ENCODE peak calls at places on chromosome 3, in six cellular contexts. B, W, X, T, H and M are unnamed samples.

GRCh38 chr3:45092132-45093031 is 53.8 kb downstream of the CDCP1 start:
- DNase-seq in B (peak; percentile 36), W (no peak), X (peak; percentile 68), T (no peak), H (no peak), M (peak; percentile 44)

GRCh38 chr3:135918600-135918999 is 46.9 kb upstream of the PPP2R3A start:
- DNase-seq in B (no peak), W (no peak), X (no peak), T (no peak), H (no peak), M (no peak)

GRCh38 chr3:49465269-49466034 is 4.6 kb upstream of the DAG1 start:
- DNase-seq in B (no peak), W (no peak), X (no peak), T (no peak), H (no peak), M (no peak)

GRCh38 chr3:54987719-54988118 is 59.9 kb upstream of the LRTM1 start:
- DNase-seq in B (no peak), W (no peak), X (no peak), T (no peak), H (no peak), M (no peak)

GRCh38 chr3:170809021-170809974 is 60.7 kb downstream of the RPL22L1 start:
- DNase-seq in B (peak; percentile 74), W (no peak), X (peak; percentile 71), T (no peak), H (no peak), M (no peak)

GRCh38 chr3:151213881-151214280 is 10.9 kb upstream of the GPR171 start:
- DNase-seq in B (no peak), W (no peak), X (no peak), T (no peak), H (no peak), M (no peak)

GRCh38 chr3:9104121-9104520 is 140.8 kb upstream of the RAD18 start:
- DNase-seq in B (no peak), W (no peak), X (no peak), T (no peak), H (no peak), M (no peak)

GRCh38 chr3:32457971-32458471 is 44.6 kb downstream of the CMTM6 start:
- DNase-seq in B (no peak), W (no peak), X (no peak), T (peak; percentile 71), H (no peak), M (no peak)

GRCh38 chr3:115624029-115624645 is 827 bp downstream of the GAP43 start:
- DNase-seq in B (no peak), W (no peak), X (no peak), T (no peak), H (no peak), M (no peak)

GRCh38 chr3:38247366-38248035 is 18.1 kb upstream of the SLC22A13 start:
- DNase-seq in B (peak; percentile 87), W (no peak), X (peak; percentile 80), T (no peak), H (no peak), M (peak; percentile 82)
- TF ChIP-seq CTCF in B (peak; percentile 18), W (peak; percentile 40), X (peak; percentile 67), T (peak; percentile 22), H (no peak), M (peak; percentile 42)

GRCh38 chr3:123157209-123157597 is 44.5 kb upstream of the SEC22A start:
- DNase-seq in B (no peak), W (no peak), X (no peak), T (no peak), H (no peak), M (no peak)
- H3K4me3 ChIP-seq in B (no peak overlapping the region), W (no peak overlapping the region), X (no peak overlapping the region), T (no peak overlapping the region), H (no peak overlapping the region), M (no peak overlapping the region)

GRCh38 chr3:132174500-132174899 is 139.7 kb upstream of the CPNE4 start:
- DNase-seq in B (peak; percentile 50), W (no peak), X (no peak), T (no peak), H (no peak), M (no peak)
- TF ChIP-seq CTCF in B (no peak), W (no peak), X (no peak), T (no peak), H (no peak), M (no peak)

DNA sequence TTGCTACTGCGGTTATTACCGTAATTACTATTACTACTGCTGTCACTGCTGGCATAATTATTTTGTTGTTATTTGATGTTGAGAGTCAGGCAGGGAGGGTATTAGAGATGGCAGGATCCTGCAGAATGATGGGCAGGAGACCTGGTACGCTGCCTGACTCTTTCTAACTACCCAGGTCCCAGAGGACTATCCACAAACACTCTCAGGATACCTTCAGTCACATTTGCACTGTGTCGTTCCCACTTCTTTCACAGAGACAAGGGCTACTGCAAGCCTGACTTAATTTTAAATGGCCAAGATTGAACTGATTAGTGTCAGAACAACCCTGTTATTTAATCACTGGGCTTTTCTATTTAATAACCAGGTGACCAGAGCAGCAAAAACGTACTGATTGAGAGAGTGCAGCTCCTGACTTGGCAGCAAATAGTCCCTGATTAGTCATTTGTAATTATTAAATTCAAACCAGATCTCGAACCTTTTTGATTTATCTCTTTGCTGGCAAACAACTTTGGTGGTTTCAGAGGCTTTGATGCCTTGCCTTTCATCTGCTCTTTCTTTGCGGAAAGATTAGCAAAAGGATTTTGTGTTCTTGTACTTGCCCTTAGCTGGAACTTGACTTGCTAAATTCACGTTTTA is 88.8 kb upstream of the ARHGEF3 start:
- DNase-seq in B (no peak), W (no peak), X (no peak), T (no peak), H (no peak), M (no peak)
- H3K4me3 ChIP-seq in B (no peak overlapping the region), W (no peak overlapping the region), X (no peak overlapping the region), T (no peak overlapping the region), H (no peak overlapping the region), M (no peak overlapping the region)